ENCODE peak calls at places on chromosomes 4 and X, in four cellular contexts. J is heart right ventricle, E is suprapubic skin, S is psoas muscle. I is an unnamed sample.

GRCh38 chrX:68440940-68441339 is 7.6 kb upstream of the OPHN1 start:
- DNase-seq in J (peak; percentile 16), E (peak; percentile 69), S (no peak), I (peak; percentile 8)

GRCh38 chr4:67393699-67394281 is 151.5 kb downstream of the CENPC start:
- DNase-seq in J (no peak), E (no peak), S (no peak), I (no peak)

GRCh38 chr4:112321768-112322684 is 24.9 kb downstream of the ALPK1 start:
- DNase-seq in J (peak; percentile 31), E (peak; percentile 66), S (peak; percentile 68), I (peak; percentile 16)

GRCh38 chr4:172740434-172740833 is 428.2 kb upstream of the GALNT7 start:
- DNase-seq in J (no peak), E (no peak), S (no peak), I (no peak)

GRCh38 chr4:1806596-1807257 is 13.6 kb downstream of the FGFR3 start:
- DNase-seq in J (peak; percentile 11), E (no peak), S (no peak), I (no peak)

GRCh38 chr4:147765121-147765521 is 33.2 kb downstream of the ARHGAP10 start:
- DNase-seq in J (no peak), E (no peak), S (no peak), I (no peak)

GRCh38 chrX:128106630-128107029 is 54.4 kb upstream of the ACTRT1 start:
- DNase-seq in J (no peak), E (no peak), S (no peak), I (no peak)

GRCh38 chrX:72382199-72382590 is 76.5 kb upstream of the CITED1 start:
- DNase-seq in J (no peak), E (no peak), S (no peak), I (no peak)

GRCh38 chr4:114109776-114110175 is 130.3 kb upstream of the ARSJ start:
- DNase-seq in J (no peak), E (no peak), S (no peak), I (no peak)

GRCh38 chrX:38941675-38942074 is 140.4 kb downstream of the MID1IP1 start:
- DNase-seq in J (no peak), E (no peak), S (no peak), I (no peak)

GRCh38 chr4:99300934-99301333 is 10.1 kb upstream of the ADH1A start:
- DNase-seq in J (peak; percentile 60), E (peak; percentile 89), S (peak; percentile 82), I (peak; percentile 74)

GRCh38 chrX:72003811-72004750 is 93.4 kb downstream of the NHSL2 start:
- DNase-seq in J (peak; percentile 33), E (no peak), S (peak; percentile 68), I (no peak)

GRCh38 chrX:74420194-74421035 is 878 bp upstream of the SLC16A2 start:
- DNase-seq in J (peak; percentile 77), E (peak; percentile 76), S (peak; percentile 82), I (peak; percentile 4)

GRCh38 chrX:35919536-35920309 is at the start of gene CFAP47:
- DNase-seq in J (no peak), E (no peak), S (no peak), I (no peak)

GRCh38 chrX:47278684-47279083 is 45.9 kb downstream of the USP11 start:
- DNase-seq in J (no peak), E (no peak), S (no peak), I (no peak)

GRCh38 chr4:102219143-102219542 is 126.1 kb downstream of the SLC39A8 start:
- DNase-seq in J (no peak), E (no peak), S (no peak), I (no peak)

GRCh38 chrX:119981286-119982070 is 37.9 kb upstream of the NKAP start:
- DNase-seq in J (no peak), E (no peak), S (no peak), I (no peak)

GRCh38 chrX:108537005-108537404 is 97.4 kb downstream of the COL4A5 start:
- DNase-seq in J (no peak), E (no peak), S (no peak), I (no peak)

GRCh38 chr4:183107891-183108459 is 8.9 kb downstream of the WWC2 start:
- DNase-seq in J (no peak), E (no peak), S (no peak), I (no peak)

GRCh38 chrX:152843852-152844251 is 13.0 kb downstream of the NSDHL start:
- DNase-seq in J (no peak), E (no peak), S (no peak), I (no peak)

GRCh38 chr4:185810746-185811508 is 1.1 kb downstream of the SORBS2 start:
- DNase-seq in J (no peak), E (no peak), S (no peak), I (no peak)

GRCh38 chr4:31575504-31575903 is 855.3 kb downstream of the PCDH7 start:
- DNase-seq in J (no peak), E (no peak), S (no peak), I (no peak)

GRCh38 chr4:97238956-97239698 is 904.1 kb downstream of the STPG2 start:
- DNase-seq in J (no peak), E (no peak), S (no peak), I (no peak)

GRCh38 chrX:102712216-102712966 is at the start of gene GPRASP2:
- DNase-seq in J (peak; percentile 56), E (peak; percentile 69), S (peak; percentile 72), I (no peak)

GRCh38 chrX:76428243-76429130 is 977 bp downstream of the MAGEE1 start:
- DNase-seq in J (peak; percentile 7), E (peak; percentile 60), S (peak; percentile 50), I (no peak)

GRCh38 chr4:71136071-71136470 is 142.6 kb downstream of the DCK start:
- DNase-seq in J (no peak), E (no peak), S (no peak), I (no peak)

GRCh38 chr4:15132739-15133138 is 130.5 kb downstream of the CPEB2 start:
- DNase-seq in J (no peak), E (no peak), S (no peak), I (no peak)
- H3K27ac ChIP-seq in J (no peak overlapping the region), E (no peak overlapping the region), S (no peak overlapping the region), I (no peak overlapping the region)

DNA sequence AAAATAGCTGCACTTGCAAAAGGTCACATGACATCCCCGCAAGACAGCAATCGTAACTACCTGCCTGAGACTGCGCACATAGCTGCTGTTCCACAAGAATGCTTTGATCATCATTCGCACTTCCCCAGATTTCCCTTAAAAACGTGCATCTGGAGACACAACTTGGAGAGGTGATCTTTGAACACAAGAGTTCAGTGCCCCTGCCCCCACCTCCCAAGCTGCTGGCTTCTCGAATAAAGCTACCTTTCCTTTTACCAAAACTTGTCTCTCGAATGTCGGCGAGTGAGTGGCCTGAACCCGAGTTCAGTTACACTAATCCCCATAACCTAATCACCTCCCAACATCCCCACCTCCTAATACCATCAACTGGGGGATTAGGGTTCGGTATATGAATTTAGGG is 14.4 kb upstream of the MRFAP1 start:
- DNase-seq in J (no peak), E (no peak), S (no peak), I (no peak)
- TF ChIP-seq CTCF in J (no peak), E (no peak), S (no peak), I (no peak)

GRCh38 chr4:184368731-184369130 is 105.6 kb downstream of the IRF2 start:
- DNase-seq in J (no peak), E (no peak), S (no peak), I (no peak)

GRCh38 chr4:184370711-184371389 is 103.5 kb downstream of the IRF2 start:
- DNase-seq in J (no peak), E (no peak), S (no peak), I (no peak)

GRCh38 chr4:184369871-184370270 is 104.5 kb downstream of the IRF2 start:
- DNase-seq in J (no peak), E (no peak), S (no peak), I (no peak)

GRCh38 chr4:184374006-184374405 is 100.3 kb downstream of the IRF2 start:
- DNase-seq in J (no peak), E (no peak), S (no peak), I (no peak)

GRCh38 chr4:184371390-184371787 is 103.0 kb downstream of the IRF2 start:
- DNase-seq in J (no peak), E (no peak), S (no peak), I (no peak)
- H3K27ac ChIP-seq in J (no peak overlapping the region), E (no peak overlapping the region), S (no peak overlapping the region), I (no peak overlapping the region)

GRCh38 chrX:144722307-144722706 is 525.0 kb upstream of the SPANXN1 start:
- DNase-seq in J (no peak), E (no peak), S (no peak), I (no peak)
- TF ChIP-seq CTCF in J (no peak), E (no peak), S (no peak), I (no peak)

DNA sequence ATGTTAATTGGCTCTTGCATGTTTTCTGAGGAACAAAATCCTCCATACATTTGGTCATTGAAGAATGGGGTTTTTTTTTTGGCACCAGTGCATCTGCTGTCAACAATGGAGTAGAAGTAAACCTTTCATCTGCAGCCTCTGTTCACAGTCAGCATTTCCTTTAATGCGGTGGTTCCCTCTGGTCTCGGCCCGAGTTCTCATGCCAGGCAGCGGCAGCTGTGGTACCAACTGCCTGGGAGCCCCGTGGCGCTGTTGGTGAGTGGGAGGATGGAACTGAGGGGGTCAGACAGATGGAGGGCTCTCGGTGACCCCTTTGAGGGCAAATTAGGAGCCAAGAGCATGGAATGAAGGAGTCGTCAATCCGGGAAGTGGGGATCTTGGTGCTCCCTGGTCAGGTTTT is 114.7 kb downstream of the AFF1 start:
- DNase-seq in J (no peak), E (no peak), S (no peak), I (no peak)
- H3K27ac ChIP-seq in J (no peak overlapping the region), E (no peak overlapping the region), S (peak overlapping the region; percentile 87), I (peak overlapping the region; percentile 14)

I was measured in thoracic aorta.